ENCODE peak calls at places on chromosomes 1 and 21, in ten cellular contexts. Z is astrocyte; C is upper lobe of right lung; N is neuronal stem cell; X is cardiac muscle cell; G is AG04450; A is CD4-positive, alpha-beta memory T cell; E is IMR-90; S is tibial artery; M is CD8-positive, alpha-beta memory T cell. H is an unnamed sample. For H3K27me3 and H3K9me3, the result is how much of the 10 kb centered on the place peaks cover.

GRCh38 chr1:107963601-107964396 is 1.2 kb downstream of the VAV3 start:
- DNase-seq in Z (no peak), C (peak), N (no peak), X (peak), G (no peak), A (peak), E (no peak), S (no peak), M (peak), H (no peak)

GRCh38 chr1:33281554-33282303 is 25.4 kb downstream of the ZNF362 start:
- DNase-seq in Z (no peak), C (peak), N (no peak), X (no peak), G (no peak), A (no peak), E (no peak), S (no peak), M (no peak), H (no peak)

GRCh38 chr21:42537106-42537742 is 23.6 kb downstream of the SLC37A1 start:
- DNase-seq in Z (no peak), C (peak), N (no peak), X (no peak), G (no peak), A (no peak), E (no peak), S (no peak), M (no peak), H (no peak)

GRCh38 chr1:29122662-29122986 is 1.1 kb downstream of the TMEM200B start:
- DNase-seq in Z (peak), C (peak), N (peak), X (peak), G (peak), A (no peak), E (peak), S (peak), M (no peak), H (peak)

GRCh38 chr1:192512426-192513125 is 63.0 kb upstream of the RGS1 start:
- DNase-seq in Z (peak), C (no peak), N (no peak), X (no peak), G (no peak), A (no peak), E (no peak), S (peak), M (no peak), H (no peak)

GRCh38 chr1:100791586-100791985 is 72.0 kb downstream of the VCAM1 start:
- DNase-seq in Z (peak), C (no peak), N (no peak), X (peak), G (no peak), A (no peak), E (peak), S (no peak), M (no peak), H (no peak)

GRCh38 chr1:175192111-175192629 is 406 bp downstream of the KIAA0040 start:
- DNase-seq in Z (no peak), C (peak), N (no peak), X (no peak), G (no peak), A (peak), E (no peak), S (peak), M (peak), H (no peak)

GRCh38 chr1:109404838-109405237 is 7.1 kb upstream of the SORT1 start:
- DNase-seq in Z (no peak), C (no peak), N (no peak), X (no peak), G (no peak), A (no peak), E (no peak), S (no peak), M (peak), H (no peak)

GRCh38 chr1:7609311-7609994 is 161.6 kb upstream of the VAMP3 start:
- DNase-seq in Z (no peak), C (no peak), N (no peak), X (no peak), G (no peak), A (no peak), E (no peak), S (peak), M (no peak), H (no peak)

GRCh38 chr1:75415187-75415586 is 195.7 kb downstream of the SLC44A5 start:
- DNase-seq in Z (no peak), C (no peak), N (no peak), X (no peak), G (no peak), A (no peak), E (no peak), S (no peak), M (no peak), H (no peak)

GRCh38 chr1:143691400-143691891 is 280.3 kb downstream of the FAM72C start:
- DNase-seq in Z (no peak), C (no peak), N (no peak), X (peak), G (no peak), A (no peak), E (peak), S (no peak), M (no peak), H (peak)

GRCh38 chr1:197606163-197606562 is 169.1 kb downstream of the DENND1B start:
- DNase-seq in Z (no peak), C (no peak), N (no peak), X (no peak), G (no peak), A (no peak), E (no peak), S (no peak), M (no peak), H (no peak)

GRCh38 chr1:171055966-171056643 is 34.6 kb upstream of the FMO3 start:
- DNase-seq in Z (no peak), C (no peak), N (no peak), X (no peak), G (no peak), A (no peak), E (no peak), S (no peak), M (no peak), H (peak)

GRCh38 chr1:43563779-43564616 is 33.3 kb downstream of the PTPRF start:
- DNase-seq in Z (no peak), C (no peak), N (no peak), X (peak), G (no peak), A (peak), E (no peak), S (no peak), M (no peak), H (no peak)

GRCh38 chr1:193199940-193200339 is 13.5 kb upstream of the B3GALT2 start:
- DNase-seq in Z (no peak), C (no peak), N (no peak), X (no peak), G (no peak), A (no peak), E (no peak), S (no peak), M (no peak), H (no peak)

GRCh38 chr1:18314399-18314798 is 166.3 kb upstream of the KLHDC7A start:
- DNase-seq in Z (no peak), C (no peak), N (no peak), X (no peak), G (no peak), A (no peak), E (no peak), S (no peak), M (no peak), H (no peak)

GRCh38 chr1:236002025-236002390 is 62.9 kb downstream of the NID1 start:
- DNase-seq in Z (no peak), C (no peak), N (no peak), X (no peak), G (no peak), A (no peak), E (no peak), S (no peak), M (no peak), H (no peak)

GRCh38 chr1:100622966-100623762 is 85.2 kb downstream of the GPR88 start:
- DNase-seq in Z (peak), C (no peak), N (no peak), X (peak), G (peak), A (no peak), E (peak), S (no peak), M (no peak), H (no peak)

GRCh38 chr1:152444045-152444444 is 30.0 kb upstream of the CRNN start:
- DNase-seq in Z (no peak), C (no peak), N (no peak), X (no peak), G (no peak), A (no peak), E (no peak), S (no peak), M (no peak), H (no peak)

GRCh38 chr1:164602142-164602429 is 43.1 kb downstream of the PBX1 start:
- DNase-seq in Z (no peak), C (no peak), N (no peak), X (no peak), G (no peak), A (no peak), E (no peak), S (no peak), M (no peak), H (no peak)

GRCh38 chr1:196152086-196152485 is 456.2 kb downstream of the KCNT2 start:
- DNase-seq in Z (no peak), C (no peak), N (no peak), X (no peak), G (no peak), A (no peak), E (no peak), S (no peak), M (no peak), H (no peak)

GRCh38 chr1:227999056-227999930 is 7.5 kb upstream of the WNT3A start:
- DNase-seq in Z (peak), C (peak), N (peak), X (peak), G (no peak), A (peak), E (peak), S (peak), M (peak), H (peak)

GRCh38 chr1:39973503-39974135 is 18.7 kb downstream of the MFSD2A start:
- DNase-seq in Z (peak), C (peak), N (peak), X (peak), G (no peak), A (peak), E (peak), S (peak), M (peak), H (peak)

GRCh38 chr1:2074316-2074855 is 24.2 kb downstream of the PRKCZ start:
- DNase-seq in Z (no peak), C (no peak), N (no peak), X (no peak), G (no peak), A (no peak), E (no peak), S (no peak), M (no peak), H (no peak)
- H3K27me3 ChIP-seq in Z (under half), C (under half), N (under half), X (under half), G (under half), A (under half), E (under half), S (half or more), M (under half), H (under half)

GRCh38 chr1:168918860-168919741 is 187.4 kb upstream of the ATP1B1 start:
- DNase-seq in Z (no peak), C (no peak), N (peak), X (no peak), G (no peak), A (no peak), E (no peak), S (no peak), M (no peak), H (no peak)
- H3K4me3 ChIP-seq in Z (no peak), C (no peak), N (no peak), X (no peak), G (no peak), A (no peak), E (no peak), S (no peak), M (no peak), H (no peak)

GRCh38 chr21:38790038-38790437 is 15.7 kb upstream of the ETS2 start:
- DNase-seq in Z (no peak), C (no peak), N (no peak), X (no peak), G (no peak), A (no peak), E (no peak), S (no peak), M (no peak), H (no peak)
- H3K9me3 ChIP-seq in Z (under half), C (under half), N (under half), X (under half), G (under half), A (under half), E (under half), S (under half), M (under half), H (under half)

GRCh38 chr1:64841330-64842065 is 96.6 kb downstream of the RAVER2 start:
- DNase-seq in Z (no peak), C (no peak), N (no peak), X (peak), G (no peak), A (no peak), E (no peak), S (no peak), M (no peak), H (no peak)
- H3K27me3 ChIP-seq in Z (under half), C (under half), N (under half), X (under half), G (under half), A (under half), E (under half), S (under half), M (under half), H (under half)

GRCh38 chr1:231507476-231508355 is 20.8 kb upstream of the TSNAX start:
- DNase-seq in Z (no peak), C (no peak), N (no peak), X (no peak), G (no peak), A (no peak), E (no peak), S (no peak), M (no peak), H (no peak)

GRCh38 chr1:231508941-231509340 is 19.5 kb upstream of the TSNAX start:
- DNase-seq in Z (no peak), C (no peak), N (no peak), X (no peak), G (no peak), A (no peak), E (no peak), S (no peak), M (no peak), H (no peak)

GRCh38 chr1:231515748-231516147 is 12.7 kb upstream of the TSNAX start:
- DNase-seq in Z (no peak), C (no peak), N (no peak), X (no peak), G (no peak), A (no peak), E (no peak), S (no peak), M (no peak), H (no peak)

GRCh38 chr1:231508497-231508896 is 20.0 kb upstream of the TSNAX start:
- DNase-seq in Z (no peak), C (no peak), N (no peak), X (peak), G (no peak), A (no peak), E (peak), S (no peak), M (no peak), H (no peak)

GRCh38 chr1:231512147-231512698 is 16.2 kb upstream of the TSNAX start:
- DNase-seq in Z (peak), C (no peak), N (no peak), X (peak), G (no peak), A (no peak), E (peak), S (no peak), M (no peak), H (no peak)
- H3K4me3 ChIP-seq in Z (no peak), C (no peak), N (no peak), X (no peak), G (no peak), A (no peak), E (no peak), S (no peak), M (no peak), H (no peak)

GRCh38 chr21:38853421-38853919 is 47.7 kb downstream of the ETS2 start:
- DNase-seq in Z (peak), C (no peak), N (no peak), X (peak), G (peak), A (no peak), E (peak), S (no peak), M (no peak), H (peak)

GRCh38 chr21:38861006-38861405 is 55.3 kb downstream of the ETS2 start:
- DNase-seq in Z (no peak), C (no peak), N (no peak), X (peak), G (no peak), A (no peak), E (no peak), S (no peak), M (no peak), H (no peak)

GRCh38 chr21:38859852-38860251 is 54.1 kb downstream of the ETS2 start:
- DNase-seq in Z (no peak), C (no peak), N (no peak), X (no peak), G (no peak), A (no peak), E (peak), S (no peak), M (no peak), H (no peak)

GRCh38 chr21:38858429-38859205 is 52.9 kb downstream of the ETS2 start:
- DNase-seq in Z (no peak), C (no peak), N (no peak), X (no peak), G (no peak), A (no peak), E (peak), S (no peak), M (no peak), H (no peak)

DNA sequence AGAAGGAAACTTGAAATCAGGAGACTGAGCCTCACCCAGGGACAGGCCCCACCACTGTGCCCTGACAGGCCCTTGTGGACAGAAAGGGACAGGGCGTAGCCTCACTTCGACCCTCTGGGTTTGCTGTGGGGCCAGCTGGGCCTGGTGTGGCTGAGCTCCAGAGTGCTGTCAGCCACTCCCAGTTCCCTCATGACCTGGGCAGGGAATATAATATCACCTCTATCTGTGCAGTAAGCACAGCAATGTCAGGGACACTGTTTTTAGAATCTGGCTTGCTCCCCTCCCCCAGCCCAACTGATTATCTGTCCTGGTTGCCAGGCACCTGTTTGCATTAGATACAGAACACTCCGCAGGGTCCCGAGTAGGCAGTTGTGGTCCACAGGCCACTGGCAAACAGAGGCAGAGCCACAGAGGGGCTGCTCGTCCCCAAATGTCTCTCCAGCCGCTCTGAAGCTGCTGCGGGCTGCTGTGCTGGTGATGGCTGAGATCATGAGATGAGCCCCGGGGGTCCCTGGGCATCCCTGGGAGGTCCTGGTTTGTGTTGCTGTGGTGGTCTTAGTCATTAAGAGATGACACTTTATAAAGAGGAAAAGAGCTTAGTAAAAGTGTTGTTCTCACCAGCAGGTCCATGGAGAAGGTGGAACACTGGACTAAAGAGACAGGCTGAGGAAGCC is 51.6 kb downstream of the ETS2 start:
- DNase-seq in Z (no peak), C (no peak), N (no peak), X (no peak), G (no peak), A (no peak), E (no peak), S (no peak), M (no peak), H (no peak)
- H3K9me3 ChIP-seq in Z (under half), C (under half), N (under half), X (under half), G (under half), A (under half), E (under half), S (under half), M (under half), H (under half)

DNA sequence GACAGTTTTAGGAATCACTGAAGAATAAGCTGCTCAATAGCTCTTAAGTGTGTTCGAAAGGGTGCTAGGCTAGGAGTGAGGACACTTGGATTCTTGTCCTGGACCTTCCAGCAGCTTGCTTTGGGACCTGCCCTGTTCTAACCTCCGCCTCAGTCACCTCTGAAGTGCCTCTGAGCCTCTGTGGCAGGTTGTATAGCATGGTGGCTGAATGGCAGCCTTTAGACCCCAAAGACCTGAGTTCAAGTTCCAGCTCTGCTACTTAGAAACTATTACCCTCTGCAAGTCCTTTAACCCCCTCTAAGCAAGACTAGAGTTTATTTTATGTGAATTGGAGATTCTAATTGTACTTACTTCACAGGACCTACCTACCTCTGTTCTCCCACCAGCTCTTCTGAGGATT is 81.5 kb downstream of the RRAGC start:
- DNase-seq in Z (no peak), C (no peak), N (no peak), X (no peak), G (no peak), A (no peak), E (no peak), S (no peak), M (no peak), H (no peak)
- H3K27me3 ChIP-seq in Z (under half), C (under half), N (under half), X (under half), G (under half), A (under half), E (under half), S (under half), M (under half), H (under half)

GRCh38 chr1:223133301-223133823 is 9.7 kb downstream of the TLR5 start:
- DNase-seq in Z (no peak), C (no peak), N (no peak), X (no peak), G (no peak), A (no peak), E (no peak), S (no peak), M (no peak), H (no peak)
- H3K4me3 ChIP-seq in Z (no peak), C (peak), N (no peak), X (no peak), G (no peak), A (no peak), E (no peak), S (no peak), M (no peak), H (no peak)

DNA sequence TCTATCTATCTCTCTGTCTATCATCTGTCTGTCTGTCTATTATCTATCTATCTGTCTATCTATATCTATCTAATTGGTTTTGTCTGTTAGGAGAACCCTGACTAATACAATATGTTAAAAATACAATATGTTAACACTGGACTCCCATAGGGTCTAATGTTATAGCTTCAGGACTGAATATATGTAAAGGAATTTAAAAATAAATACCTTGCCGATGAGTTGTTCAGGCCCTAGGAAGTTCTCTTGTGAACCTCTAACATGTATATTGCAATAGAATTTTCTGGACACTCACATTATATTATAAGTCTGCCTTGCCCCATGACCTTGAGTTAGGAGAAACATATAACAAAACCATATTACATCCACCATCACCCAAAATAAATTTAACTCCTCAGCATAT is 900.6 kb downstream of the NCAM2 start:
- DNase-seq in Z (no peak), C (no peak), N (no peak), X (no peak), G (no peak), A (no peak), E (peak), S (no peak), M (no peak), H (no peak)
- H3K9me3 ChIP-seq in Z (under half), C (under half), N (under half), X (under half), G (under half), A (under half), E (under half), S (under half), M (under half), H (under half)

GRCh38 chr1:31675761-31676160 is 28.1 kb downstream of the COL16A1 start:
- DNase-seq in Z (no peak), C (no peak), N (no peak), X (no peak), G (no peak), A (no peak), E (no peak), S (no peak), M (no peak), H (no peak)
- H3K27me3 ChIP-seq in Z (under half), C (under half), N (under half), X (under half), G (under half), A (under half), E (under half), S (under half), M (under half), H (under half)